ENCODE peak calls at places on chromosome 4, in four cellular contexts. X is fibroblast of lung, V is esophagus squamous epithelium, Q is body of pancreas. E is an unnamed sample.

GRCh38 chr4:16269742-16270522 is 43.7 kb upstream of the TAPT1 start:
- DNase-seq in X (peak), V (no peak), Q (no peak), E (no peak)

GRCh38 chr4:157572291-157572690 is 351.8 kb downstream of the GRIA2 start:
- DNase-seq in X (no peak), V (no peak), Q (no peak), E (no peak)

GRCh38 chr4:5812506-5813229 is 80.2 kb downstream of the CRMP1 start:
- DNase-seq in X (peak), V (no peak), Q (peak), E (peak)

GRCh38 chr4:177367336-177367735 is 57.7 kb downstream of the NEIL3 start:
- DNase-seq in X (no peak), V (no peak), Q (no peak), E (peak)

GRCh38 chr4:148051403-148051802 is 319.5 kb downstream of the ARHGAP10 start:
- DNase-seq in X (no peak), V (no peak), Q (no peak), E (no peak)

GRCh38 chr4:109562457-109563237 is 2.6 kb downstream of the MCUB start:
- DNase-seq in X (no peak), V (no peak), Q (no peak), E (no peak)

GRCh38 chr4:172143605-172144314 is 330.6 kb downstream of the GALNTL6 start:
- DNase-seq in X (no peak), V (no peak), Q (no peak), E (no peak)

GRCh38 chr4:33837043-33837442 is 2407.3 kb downstream of the ARAP2 start:
- DNase-seq in X (peak), V (no peak), Q (no peak), E (no peak)

GRCh38 chr4:140353836-140354235 is 19.6 kb upstream of the SCOC start:
- DNase-seq in X (no peak), V (no peak), Q (no peak), E (no peak)

GRCh38 chr4:21811576-21811975 is 137.0 kb downstream of the KCNIP4 start:
- DNase-seq in X (no peak), V (no peak), Q (no peak), E (no peak)

GRCh38 chr4:26176621-26177121 is 144.1 kb upstream of the RBPJ start:
- DNase-seq in X (peak), V (no peak), Q (no peak), E (no peak)

GRCh38 chr4:123463869-123464268 is 67.3 kb downstream of the SPRY1 start:
- DNase-seq in X (no peak), V (no peak), Q (no peak), E (no peak)

GRCh38 chr4:101114936-101115372 is 232.4 kb downstream of the PPP3CA start:
- DNase-seq in X (peak), V (no peak), Q (no peak), E (peak)

GRCh38 chr4:144562019-144562740 is 83.8 kb upstream of the HHIP start:
- DNase-seq in X (no peak), V (no peak), Q (peak), E (peak)

GRCh38 chr4:1348746-1349145 is 1.7 kb downstream of the UVSSA start:
- DNase-seq in X (no peak), V (no peak), Q (no peak), E (no peak)

GRCh38 chr4:155512812-155513211 is 136.0 kb upstream of the MAP9 start:
- DNase-seq in X (no peak), V (no peak), Q (no peak), E (no peak)

GRCh38 chr4:24855741-24856140 is 57.1 kb downstream of the CCDC149 start:
- DNase-seq in X (no peak), V (no peak), Q (no peak), E (no peak)

DNA sequence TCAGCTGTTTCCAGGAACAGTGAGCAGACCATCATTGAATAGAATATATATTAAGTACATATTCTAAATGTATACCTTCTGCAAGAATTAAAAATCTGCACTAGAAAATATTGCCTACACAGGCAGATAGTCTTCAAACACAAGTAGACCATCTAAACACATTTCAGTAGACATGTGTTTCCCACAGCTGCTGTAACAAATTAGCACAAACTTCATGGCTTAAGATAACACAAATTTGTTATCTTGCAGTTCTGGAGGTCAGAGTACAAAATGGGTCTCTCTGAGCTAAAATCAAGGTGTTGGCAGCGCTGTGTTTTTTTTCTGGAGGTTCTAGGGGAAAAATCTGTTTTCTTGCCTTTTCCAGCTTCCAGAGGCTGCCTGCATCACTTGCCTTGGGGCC is 42.7 kb downstream of the SH3RF1 start:
- DNase-seq in X (no peak), V (no peak), Q (no peak), E (no peak)
- H3K4me3 ChIP-seq in X (no peak), V (no peak), Q (no peak), E (no peak)

GRCh38 chr4:7960790-7961655 is 21.4 kb upstream of the AFAP1 start:
- DNase-seq in X (peak), V (no peak), Q (peak), E (no peak)
- TF ChIP-seq CTCF in X (no peak), V (no peak), Q (no peak), E (no peak)

GRCh38 chr4:183588169-183588675 is 70.8 kb downstream of the RWDD4 start:
- DNase-seq in X (peak), V (no peak), Q (peak), E (no peak)
- H3K4me3 ChIP-seq in X (no peak), V (no peak), Q (no peak), E (no peak)

GRCh38 chr4:36243355-36244256 is 708 bp downstream of the ARAP2 start:
- DNase-seq in X (peak), V (peak), Q (peak), E (no peak)

GRCh38 chr4:36249605-36250004 is 5.3 kb upstream of the ARAP2 start:
- DNase-seq in X (no peak), V (no peak), Q (no peak), E (no peak)

GRCh38 chr4:36241771-36242170 is 2.5 kb downstream of the ARAP2 start:
- DNase-seq in X (peak), V (no peak), Q (no peak), E (no peak)

GRCh38 chr4:36242629-36243354 is 1.5 kb downstream of the ARAP2 start:
- DNase-seq in X (peak), V (no peak), Q (peak), E (no peak)

GRCh38 chr4:36244257-36245084 is at the start of gene ARAP2:
- DNase-seq in X (peak), V (peak), Q (peak), E (peak)
- TF ChIP-seq CTCF in X (no peak), V (no peak), Q (peak), E (peak)

DNA sequence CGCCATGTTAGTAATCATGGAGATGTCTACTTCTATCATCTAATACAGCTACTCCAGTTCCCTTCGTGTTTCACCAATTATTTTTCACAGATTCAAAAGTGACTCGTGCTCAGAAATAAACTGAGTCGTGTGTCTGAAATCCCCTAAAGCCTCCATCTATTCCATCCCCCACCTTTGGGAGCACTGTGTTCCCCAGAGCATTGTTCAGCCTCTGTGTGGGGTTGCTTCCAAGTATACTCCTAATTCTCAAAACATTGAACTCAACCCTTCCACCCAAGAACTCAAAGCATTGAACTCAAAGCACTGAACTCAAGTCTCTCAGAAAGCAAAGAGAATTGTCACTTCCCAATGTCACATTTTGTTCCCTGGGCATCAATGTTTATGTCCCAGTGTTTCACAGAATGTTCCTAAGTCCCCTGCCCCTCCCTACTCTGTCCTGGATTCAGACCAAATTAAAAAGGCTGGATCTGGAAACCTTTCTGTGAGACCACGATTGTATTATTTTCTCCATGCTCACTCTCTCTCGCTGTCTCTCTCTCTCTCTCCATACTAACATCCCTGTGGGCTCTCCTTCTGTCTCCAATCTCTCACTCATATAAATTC is 138.5 kb upstream of the QRFPR start:
- DNase-seq in X (no peak), V (no peak), Q (no peak), E (no peak)
- H3K4me3 ChIP-seq in X (no peak), V (no peak), Q (no peak), E (no peak)

GRCh38 chr4:77599378-77599777 is 6.2 kb upstream of the CXCL13 start:
- DNase-seq in X (peak), V (no peak), Q (peak), E (peak)
- TF ChIP-seq CTCF in X (peak), V (peak), Q (peak), E (peak)

DNA sequence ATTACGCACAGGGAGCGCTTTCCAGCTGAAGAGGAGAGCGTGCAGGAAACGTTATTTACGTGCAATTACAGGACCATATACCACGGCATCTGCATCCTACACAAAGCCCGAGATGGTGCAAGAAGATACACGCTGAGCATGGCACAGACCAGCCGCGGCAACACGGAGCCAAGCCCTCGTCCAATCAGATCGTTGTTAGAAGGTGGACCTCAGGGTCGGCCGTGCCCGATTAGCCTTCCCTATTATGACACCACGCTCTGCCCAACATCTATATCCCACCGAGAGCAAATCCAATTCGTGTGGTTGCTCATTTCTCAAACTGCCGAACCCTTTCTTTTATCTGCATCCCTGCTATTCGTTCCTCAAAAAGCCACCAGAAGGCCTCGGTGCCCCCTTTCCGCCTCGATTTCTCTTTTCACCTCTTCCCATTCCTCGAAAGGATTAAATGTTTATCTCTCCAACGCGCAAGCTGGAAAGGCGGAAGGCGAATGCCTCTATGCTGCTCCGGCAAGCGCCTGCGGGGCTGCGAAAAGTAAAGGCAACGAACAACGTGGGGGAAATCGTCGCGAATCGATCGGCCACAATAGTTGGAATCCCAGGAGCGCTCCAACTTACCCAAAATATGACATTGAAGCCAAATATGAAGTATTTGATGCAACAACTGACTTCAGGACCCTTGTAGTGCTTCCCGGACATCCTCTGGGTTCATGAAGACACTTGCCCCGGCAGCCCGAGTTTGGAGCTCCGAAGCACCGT is 702 bp downstream of the TSPAN5 start:
- DNase-seq in X (peak), V (no peak), Q (peak), E (peak)
- H3K4me3 ChIP-seq in X (peak), V (peak), Q (no peak), E (peak)

DNA sequence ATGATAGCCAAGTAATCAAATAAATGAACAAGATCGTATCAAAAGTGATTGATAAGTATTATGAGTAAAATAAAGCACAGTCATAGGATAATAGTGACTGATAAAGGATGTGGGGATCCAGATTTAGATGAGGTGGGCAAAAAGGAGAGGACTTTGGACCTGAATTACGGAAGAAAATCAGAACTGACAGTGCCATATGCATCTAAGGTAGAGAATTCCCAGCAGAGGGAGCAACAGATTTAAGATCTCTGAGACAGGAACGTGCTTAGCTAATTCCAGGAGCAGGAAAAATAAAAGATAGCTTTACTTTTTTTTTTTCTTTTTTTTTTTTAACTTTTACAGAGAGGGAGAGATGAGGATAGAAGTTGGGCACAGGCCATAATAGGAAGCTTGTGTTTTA is 189.9 kb downstream of the NWD2 start:
- DNase-seq in X (peak), V (no peak), Q (no peak), E (no peak)
- TF ChIP-seq CTCF in X (no peak), V (no peak), Q (peak), E (peak)

GRCh38 chr4:83232087-83232486 is 52.5 kb downstream of the COQ2 start:
- DNase-seq in X (no peak), V (no peak), Q (no peak), E (no peak)
- H3K4me3 ChIP-seq in X (no peak), V (no peak), Q (no peak), E (no peak)

E was measured in endodermal cell.